ENCODE peak calls at places on chromosomes 11 and 22, in ten cellular contexts. Z is aorta; T is CD8-positive, alpha-beta memory T cell; H is naive thymus-derived CD4-positive, alpha-beta T cell; K is lung; Y is fibroblast of lung; G is colonic mucosa; Q is AG04450; X is GM23248; W is PC-9. D is an unnamed sample. For H3K27me3, the result is how much of the 10 kb centered on the place peaks cover.

GRCh38 chr11:3160252-3161031 is 4.7 kb downstream of the OSBPL5 start:
- DNase-seq in K (peak), G (peak), W (no peak), X (peak), T (no peak), Q (peak), H (no peak), Y (peak), Z (peak), D (peak)

GRCh38 chr11:109788969-109789490 is 304.2 kb upstream of the ZC3H12C start:
- DNase-seq in H (no peak), G (no peak), T (no peak), W (no peak), X (no peak), K (no peak), Q (no peak), Y (no peak), Z (no peak), D (no peak)

GRCh38 chr11:1737080-1737757 is 13.2 kb downstream of the IFITM10 start:
- DNase-seq in T (no peak), K (no peak), W (no peak), H (no peak), Q (no peak), Z (no peak), X (no peak), Y (no peak), G (no peak), D (no peak)

GRCh38 chr22:17665248-17665647 is 26.7 kb downstream of the BCL2L13 start:
- DNase-seq in H (no peak), Z (no peak), G (no peak), K (no peak), T (no peak), Y (no peak), X (no peak), Q (no peak), W (no peak), D (no peak)

GRCh38 chr11:77038825-77039326 is 4.7 kb downstream of the B3GNT6 start:
- DNase-seq in Y (no peak), T (no peak), K (no peak), Q (no peak), G (no peak), H (no peak), Z (no peak), X (peak), W (no peak), D (no peak)

GRCh38 chr11:110327508-110327907 is 31.1 kb upstream of the RDX start:
- DNase-seq in Y (no peak), T (no peak), W (no peak), K (no peak), G (no peak), X (no peak), H (no peak), Z (no peak), Q (no peak), D (no peak)

GRCh38 chr11:10625982-10626311 is 57.5 kb upstream of the LYVE1 start:
- DNase-seq in Y (no peak), Z (peak), K (no peak), G (no peak), W (no peak), Q (no peak), X (no peak), H (no peak), T (no peak), D (no peak)

GRCh38 chr11:65506770-65507485 is 8.1 kb downstream of the MALAT1 start:
- DNase-seq in T (peak), Z (peak), H (peak), Y (peak), X (peak), G (peak), Q (peak), W (no peak), K (no peak), D (peak)

GRCh38 chr11:8596504-8597046 is 2.5 kb upstream of the STK33 start:
- DNase-seq in W (no peak), H (no peak), T (no peak), Y (peak), Z (no peak), K (no peak), Q (no peak), X (no peak), G (no peak), D (no peak)

GRCh38 chr11:31940396-31941037 is 129.4 kb upstream of the PAX6 start:
- DNase-seq in Z (no peak), Y (peak), H (no peak), X (peak), G (no peak), W (no peak), Q (no peak), T (no peak), K (no peak), D (no peak)

GRCh38 chr11:132576706-132577105 is 955.6 kb downstream of the OPCML start:
- DNase-seq in Z (no peak), Y (peak), K (no peak), H (no peak), X (peak), T (no peak), Q (peak), G (no peak), W (no peak), D (no peak)

GRCh38 chr11:2123628-2123960 is 15.6 kb downstream of the IGF2 start:
- DNase-seq in Y (no peak), G (no peak), Z (no peak), W (no peak), K (no peak), X (no peak), Q (no peak), H (no peak), T (no peak), D (no peak)

GRCh38 chr11:120217526-120217925 is 6.7 kb downstream of the OAF start:
- DNase-seq in H (no peak), T (no peak), Y (no peak), G (no peak), Z (no peak), K (no peak), W (no peak), X (no peak), Q (no peak), D (no peak)
- H3K27me3 ChIP-seq in H (under half), T (under half), Y (under half), G (under half), Z (under half), K (under half), W (under half), X (under half), Q (under half), D (under half)

DNA sequence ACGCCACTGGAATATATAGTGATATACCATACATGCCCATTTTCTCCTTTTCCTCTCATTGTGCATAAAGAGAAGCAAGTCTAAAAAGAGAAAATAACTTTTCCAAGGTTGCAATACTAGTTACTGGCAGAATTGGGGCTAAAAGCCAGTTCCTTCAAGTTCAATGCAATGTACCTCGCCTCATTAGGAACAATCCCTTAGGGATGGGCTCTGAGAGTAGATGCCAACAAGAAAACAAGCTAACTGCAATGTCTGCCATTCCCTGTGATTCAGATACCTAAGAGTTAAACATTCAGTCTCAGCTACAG is 114.3 kb downstream of the RBFOX2 start:
- DNase-seq in X (no peak), H (no peak), Q (no peak), Y (no peak), T (no peak), G (no peak), Z (no peak), W (no peak), K (no peak), D (no peak)
- H3K4me3 ChIP-seq in X (peak), H (peak), Q (peak), Y (no peak), T (no peak), G (peak), Z (peak), W (peak), K (no peak), D (peak)

GRCh38 chr11:43982421-43982820 is 40.0 kb downstream of the C11orf96 start:
- DNase-seq in G (no peak), W (no peak), X (no peak), H (no peak), K (no peak), Y (no peak), T (no peak), Q (no peak), Z (no peak), D (no peak)
- H3K27me3 ChIP-seq in G (under half), W (half or more), X (under half), H (under half), K (under half), Y (under half), T (under half), Q (under half), Z (under half), D (under half)

DNA sequence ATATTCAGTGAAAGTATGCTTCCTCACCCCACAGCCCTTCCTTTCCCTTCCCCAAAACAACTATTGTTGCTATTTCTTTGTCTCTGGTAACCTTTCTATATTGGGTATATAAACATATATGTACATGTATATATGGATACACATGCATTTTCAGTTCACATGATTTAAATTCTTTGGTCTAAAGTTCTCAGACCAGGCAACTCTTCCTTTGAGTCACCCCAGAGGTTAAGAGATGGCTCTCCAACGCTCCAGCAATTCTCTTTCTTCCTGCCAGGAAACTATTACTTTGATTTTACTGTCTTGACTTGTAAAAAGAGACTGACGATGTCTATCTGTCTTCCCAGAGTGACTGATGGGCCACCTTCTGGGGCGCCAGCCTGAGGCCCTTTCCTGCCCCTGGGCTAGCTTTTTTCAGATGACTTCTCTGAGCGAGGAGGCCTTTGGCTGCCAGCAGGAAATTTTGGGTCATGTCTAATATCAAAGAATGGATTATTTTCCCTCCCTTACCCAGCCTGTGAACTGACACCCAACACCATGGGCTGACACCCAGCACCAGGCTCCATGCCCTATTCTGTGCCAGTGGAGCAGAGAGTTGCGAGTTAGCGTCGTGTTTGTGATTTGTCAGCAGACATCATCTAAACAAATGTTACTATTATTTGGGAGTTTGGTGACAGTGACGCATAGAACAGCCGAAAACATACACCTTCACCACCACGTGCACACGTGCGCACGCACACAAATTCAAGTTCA is 14.4 kb upstream of the ST3GAL4 start:
- DNase-seq in T (no peak), Z (peak), G (no peak), Y (no peak), K (no peak), W (no peak), Q (no peak), X (no peak), H (no peak), D (peak)
- H3K4me3 ChIP-seq in T (no peak), Z (no peak), G (no peak), Y (no peak), K (no peak), W (no peak), Q (no peak), X (no peak), H (no peak), D (no peak)

GRCh38 chr22:38858492-38858891 is 13.5 kb downstream of the CBX6 start:
- DNase-seq in Y (no peak), T (no peak), Z (no peak), Q (no peak), G (no peak), K (no peak), H (no peak), W (no peak), X (no peak), D (no peak)
- H3K27me3 ChIP-seq in Y (under half), T (under half), Z (under half), Q (under half), G (under half), K (under half), H (under half), W (under half), X (under half), D (under half)

GRCh38 chr11:7415537-7415817 is 69.8 kb upstream of the OLFML1 start:
- DNase-seq in Q (no peak), K (no peak), H (no peak), T (no peak), W (no peak), Z (no peak), X (no peak), G (no peak), Y (no peak), D (no peak)

GRCh38 chr11:7417328-7417727 is 68.0 kb upstream of the OLFML1 start:
- DNase-seq in T (no peak), X (no peak), K (no peak), W (no peak), Q (no peak), H (no peak), G (no peak), Z (no peak), Y (no peak), D (no peak)

GRCh38 chr11:7414729-7415536 is 70.4 kb upstream of the OLFML1 start:
- DNase-seq in G (no peak), X (no peak), W (no peak), Z (no peak), H (no peak), Q (no peak), Y (no peak), T (no peak), K (no peak), D (no peak)

GRCh38 chr11:7416080-7416479 is 69.2 kb upstream of the OLFML1 start:
- DNase-seq in H (no peak), Q (no peak), Z (no peak), G (no peak), K (no peak), Y (no peak), T (no peak), W (no peak), X (no peak), D (no peak)

GRCh38 chr11:7413961-7414728 is 71.2 kb upstream of the OLFML1 start:
- DNase-seq in X (no peak), W (no peak), H (no peak), Z (no peak), G (no peak), Q (no peak), K (no peak), Y (no peak), T (no peak), D (no peak)
- H3K4me3 ChIP-seq in X (no peak), W (no peak), H (no peak), Z (no peak), G (no peak), Q (no peak), K (no peak), Y (no peak), T (no peak), D (no peak)

GRCh38 chr11:4202749-4203148 is 108.2 kb downstream of the RRM1 start:
- DNase-seq in G (no peak), W (no peak), Q (no peak), Y (no peak), Z (no peak), X (no peak), H (no peak), T (no peak), K (no peak), D (no peak)
- H3K27me3 ChIP-seq in G (under half), W (under half), Q (under half), Y (under half), Z (under half), X (under half), H (under half), T (under half), K (under half), D (under half)

DNA sequence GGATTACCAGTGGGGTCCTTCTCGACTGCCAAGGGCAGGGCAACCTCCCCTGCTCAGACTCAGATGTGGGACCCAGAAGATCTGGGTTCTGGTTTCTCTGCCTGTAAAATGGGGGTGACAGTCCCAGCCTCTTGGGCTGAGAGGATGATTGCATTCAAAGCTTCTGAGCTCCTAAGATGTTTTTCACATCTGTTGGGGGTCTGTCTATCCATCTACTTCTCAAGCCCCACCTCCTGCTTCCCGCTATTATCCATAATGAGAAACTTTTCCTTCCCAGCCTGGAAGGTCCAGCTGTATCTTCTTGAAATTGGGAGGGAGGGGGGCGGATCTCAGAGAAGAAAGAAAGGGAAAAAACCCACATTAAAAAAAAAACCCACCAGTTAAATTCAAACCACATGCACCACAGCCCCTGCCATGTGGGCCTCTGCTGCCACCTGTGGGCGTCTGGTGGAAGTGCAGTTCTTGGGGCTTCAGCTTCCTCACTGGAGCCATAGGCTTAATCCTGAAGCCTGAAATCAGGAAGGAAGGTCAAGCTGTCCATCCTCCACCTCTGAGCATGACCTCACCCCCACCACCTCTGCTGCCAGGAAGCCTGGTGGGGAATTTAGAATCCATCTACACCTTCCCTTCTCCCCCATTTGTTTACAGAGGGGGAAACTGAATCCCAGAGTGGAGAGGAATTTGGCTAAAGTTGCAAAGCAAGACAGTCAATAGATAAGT is 27.3 kb downstream of the ARHGEF17 start:
- DNase-seq in W (peak), K (peak), Y (peak), H (peak), T (peak), X (peak), G (peak), Q (no peak), Z (peak), D (peak)
- H3K4me3 ChIP-seq in W (no peak), K (no peak), Y (no peak), H (no peak), T (no peak), X (no peak), G (no peak), Q (peak), Z (no peak), D (no peak)

DNA sequence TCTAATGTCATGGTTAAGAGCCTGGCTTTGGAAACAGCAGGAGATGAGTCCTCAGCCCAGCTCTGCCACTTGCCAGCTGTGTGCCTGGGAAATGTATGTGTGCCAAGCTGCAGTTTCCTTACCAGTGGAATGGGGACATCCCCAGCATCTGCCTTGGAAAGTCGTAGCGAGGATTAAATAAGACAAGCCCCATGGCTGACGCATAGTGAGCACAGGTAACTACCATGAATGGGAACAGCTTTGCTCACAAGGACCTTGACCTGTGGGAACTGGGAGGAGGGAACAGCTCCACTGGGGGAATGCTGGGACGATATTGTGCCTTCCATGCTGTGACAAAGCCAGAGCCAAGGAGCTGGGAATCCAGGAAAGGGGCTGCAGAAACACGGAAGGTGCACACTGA is 2.6 kb upstream of the DSCAML1 start:
- DNase-seq in G (no peak), Y (no peak), T (no peak), X (no peak), W (no peak), Z (no peak), H (no peak), Q (no peak), K (no peak), D (no peak)
- H3K27me3 ChIP-seq in G (under half), Y (under half), T (under half), X (under half), W (half or more), Z (under half), H (under half), Q (under half), K (under half), D (under half)

GRCh38 chr11:105100976-105101630 is 38.5 kb downstream of the CARD18 start:
- DNase-seq in W (no peak), Q (no peak), G (no peak), K (no peak), H (peak), Y (no peak), T (no peak), X (no peak), Z (no peak), D (no peak)
- H3K4me3 ChIP-seq in W (no peak), Q (no peak), G (no peak), K (no peak), H (peak), Y (no peak), T (peak), X (no peak), Z (no peak), D (no peak)